ENCODE peak calls at places on chromosomes 2 and 18, in six cellular contexts. I is thoracic aorta; S is memory B cell; A is activated naive CD4-positive, alpha-beta T cell; V is stimulated activated naive CD4-positive, alpha-beta T cell; G is bronchial epithelial cell. M is an unnamed sample.

GRCh38 chr18:54805571-54806334 is 22.5 kb upstream of the RAB27B start:
- DNase-seq in I (no peak), V (no peak), A (no peak), G (peak), S (no peak), M (no peak)

GRCh38 chr2:65638438-65638837 is 206.0 kb upstream of the SPRED2 start:
- DNase-seq in S (no peak), G (no peak), V (no peak), A (no peak), I (no peak), M (no peak)

GRCh38 chr2:32825291-32825712 is 121.5 kb upstream of the LTBP1 start:
- DNase-seq in V (no peak), I (no peak), A (no peak), S (no peak), G (no peak), M (no peak)

GRCh38 chr18:37107748-37108522 is 279.0 kb downstream of the KIAA1328 start:
- DNase-seq in I (no peak), G (no peak), S (no peak), A (no peak), V (no peak), M (no peak)

GRCh38 chr18:58045265-58046086 is 1.4 kb downstream of the NEDD4L start:
- DNase-seq in S (peak), G (peak), V (peak), I (no peak), A (peak), M (peak)

GRCh38 chr2:36618381-36618780 is 20.4 kb upstream of the FEZ2 start:
- DNase-seq in G (peak), V (no peak), A (no peak), S (no peak), I (no peak), M (no peak)

GRCh38 chr2:70643715-70644114 is 90.1 kb upstream of the TGFA start:
- DNase-seq in V (no peak), G (peak), S (no peak), I (no peak), A (no peak), M (peak)

GRCh38 chr2:205733648-205734047 is 51.3 kb downstream of the NRP2 start:
- DNase-seq in S (no peak), I (no peak), V (no peak), G (no peak), A (no peak), M (no peak)

GRCh38 chr18:23257686-23258565 is 122.6 kb downstream of the CABLES1 start:
- DNase-seq in V (no peak), G (peak), S (no peak), A (no peak), I (peak), M (no peak)

GRCh38 chr2:104658149-104658839 is 195.6 kb upstream of the POU3F3 start:
- DNase-seq in V (no peak), I (no peak), G (no peak), S (no peak), A (no peak), M (no peak)

GRCh38 chr18:25109484-25109883 is 242.5 kb downstream of the ZNF521 start:
- DNase-seq in I (no peak), A (no peak), G (no peak), V (no peak), S (no peak), M (no peak)

GRCh38 chr18:60053747-60054304 is 154.0 kb downstream of the PMAIP1 start:
- DNase-seq in G (peak), V (no peak), I (no peak), A (no peak), S (no peak), M (no peak)

GRCh38 chr18:29711931-29712330 is 1330.6 kb downstream of the DSC3 start:
- DNase-seq in V (no peak), G (no peak), S (no peak), A (no peak), I (no peak), M (no peak)

GRCh38 chr2:237596518-237596855 is 6.0 kb upstream of the RAB17 start:
- DNase-seq in A (no peak), V (no peak), I (no peak), S (no peak), G (no peak), M (no peak)

GRCh38 chr2:231722721-231723307 is 14.5 kb downstream of the PTMA start:
- DNase-seq in A (no peak), S (no peak), V (no peak), G (no peak), I (no peak), M (no peak)

GRCh38 chr2:152647417-152648010 is 69.7 kb downstream of the PRPF40A start:
- DNase-seq in V (no peak), G (peak), I (no peak), A (no peak), S (no peak), M (no peak)

GRCh38 chr2:176986579-176986978 is 226.0 kb upstream of the HNRNPA3 start:
- DNase-seq in A (no peak), G (no peak), I (no peak), V (no peak), S (no peak), M (no peak)

GRCh38 chr2:69692424-69692823 is 48.9 kb upstream of the AAK1 start:
- DNase-seq in G (peak), S (no peak), V (no peak), A (no peak), I (no peak), M (no peak)

GRCh38 chr2:43193996-43194869 is 32.2 kb downstream of the ZFP36L2 start:
- DNase-seq in V (no peak), G (no peak), S (no peak), I (no peak), A (no peak), M (no peak)

GRCh38 chr2:233479616-233480489 is 86.7 kb downstream of the USP40 start:
- DNase-seq in I (no peak), G (no peak), A (no peak), S (no peak), V (no peak), M (no peak)

GRCh38 chr18:63177822-63178525 is 141.6 kb downstream of the BCL2 start:
- DNase-seq in S (no peak), V (no peak), G (no peak), A (no peak), I (no peak), M (no peak)

GRCh38 chr2:191847764-191848163 is 876 bp upstream of the CAVIN2 start:
- DNase-seq in I (no peak), V (no peak), A (no peak), S (no peak), G (no peak), M (no peak)

GRCh38 chr2:191593622-191594416 is 84.1 kb upstream of the NABP1 start:
- DNase-seq in A (no peak), V (no peak), S (no peak), I (no peak), G (peak), M (no peak)

GRCh38 chr2:212915121-212915782 is 236.2 kb downstream of the IKZF2 start:
- DNase-seq in V (no peak), A (no peak), S (no peak), I (no peak), G (peak), M (no peak)

GRCh38 chr18:55900380-55900779 is 312.4 kb upstream of the TCF4 start:
- DNase-seq in A (no peak), V (no peak), I (no peak), G (no peak), S (no peak), M (no peak)

GRCh38 chr2:193793914-193794313 is 1599.2 kb upstream of the TMEFF2 start:
- DNase-seq in S (no peak), A (no peak), G (peak), V (no peak), I (no peak), M (no peak)

GRCh38 chr2:234671231-234671630 is 174.3 kb upstream of the ARL4C start:
- DNase-seq in S (no peak), G (no peak), V (no peak), A (no peak), I (no peak), M (no peak)

M was measured in naive thymus-derived CD4-positive, alpha-beta T cell.